ENCODE peak calls at places on chromosomes 1 and 21, in six cellular contexts. One of them, this sample, is unnamed.

GRCh38 chr1:218499021-218499691 is 154.0 kb downstream of the TGFB2 start:
- DNase-seq in HTR-8/SVneo: peak; percentile 53
- DNase-seq in EH: peak; percentile 98
- DNase-seq in T-helper 2 cell: no peak
- DNase-seq in transverse colon: no peak
- DNase-seq in myocyte: peak; percentile 51
- DNase-seq in this sample: no peak

GRCh38 chr1:160315359-160315758 is 27.7 kb downstream of the COPA start:
- DNase-seq in HTR-8/SVneo: no peak
- DNase-seq in EH: no peak
- DNase-seq in T-helper 2 cell: no peak
- DNase-seq in transverse colon: no peak
- DNase-seq in myocyte: no peak
- DNase-seq in this sample: no peak

GRCh38 chr1:2493691-2494322 is 17.7 kb downstream of the PLCH2 start:
- DNase-seq in HTR-8/SVneo: no peak
- DNase-seq in EH: peak; percentile 20
- DNase-seq in T-helper 2 cell: no peak
- DNase-seq in transverse colon: no peak
- DNase-seq in myocyte: no peak
- DNase-seq in this sample: no peak

GRCh38 chr21:26224351-26224750 is 53.8 kb upstream of the APP start:
- DNase-seq in HTR-8/SVneo: no peak
- DNase-seq in EH: no peak
- DNase-seq in T-helper 2 cell: no peak
- DNase-seq in transverse colon: no peak
- DNase-seq in myocyte: no peak
- DNase-seq in this sample: no peak

GRCh38 chr1:172662464-172663109 is 3.7 kb downstream of the FASLG start:
- DNase-seq in HTR-8/SVneo: no peak
- DNase-seq in EH: peak; percentile 90
- DNase-seq in T-helper 2 cell: peak; percentile 95
- DNase-seq in transverse colon: peak; percentile 69
- DNase-seq in myocyte: peak; percentile 18
- DNase-seq in this sample: peak; percentile 85

GRCh38 chr1:119865607-119866006 is 30.7 kb downstream of the ADAM30 start:
- DNase-seq in HTR-8/SVneo: no peak
- DNase-seq in EH: peak; percentile 79
- DNase-seq in T-helper 2 cell: no peak
- DNase-seq in transverse colon: no peak
- DNase-seq in myocyte: no peak
- DNase-seq in this sample: no peak

GRCh38 chr1:207821464-207822045 is 69.7 kb downstream of the CD46 start:
- DNase-seq in HTR-8/SVneo: no peak
- DNase-seq in EH: no peak
- DNase-seq in T-helper 2 cell: no peak
- DNase-seq in transverse colon: no peak
- DNase-seq in myocyte: no peak
- DNase-seq in this sample: no peak

GRCh38 chr1:91689586-91690481 is 189.2 kb downstream of the CDC7 start:
- DNase-seq in HTR-8/SVneo: no peak
- DNase-seq in EH: no peak
- DNase-seq in T-helper 2 cell: peak; percentile 67
- DNase-seq in transverse colon: no peak
- DNase-seq in myocyte: no peak
- DNase-seq in this sample: no peak

GRCh38 chr1:150798509-150798908 is 9.6 kb downstream of the CTSK start:
- DNase-seq in HTR-8/SVneo: no peak
- DNase-seq in EH: peak; percentile 51
- DNase-seq in T-helper 2 cell: no peak
- DNase-seq in transverse colon: no peak
- DNase-seq in myocyte: no peak
- DNase-seq in this sample: no peak

GRCh38 chr1:12708956-12709555 is 6.9 kb upstream of the AADACL3 start:
- DNase-seq in HTR-8/SVneo: no peak
- DNase-seq in EH: peak; percentile 49
- DNase-seq in T-helper 2 cell: no peak
- DNase-seq in transverse colon: no peak
- DNase-seq in myocyte: no peak
- DNase-seq in this sample: no peak

GRCh38 chr1:16915627-16915973 is 6.1 kb upstream of the CROCC start:
- DNase-seq in HTR-8/SVneo: no peak
- DNase-seq in EH: peak; percentile 15
- DNase-seq in T-helper 2 cell: no peak
- DNase-seq in transverse colon: no peak
- DNase-seq in myocyte: no peak
- DNase-seq in this sample: no peak

GRCh38 chr1:40270152-40270834 is 12.3 kb downstream of the ZMPSTE24 start:
- DNase-seq in HTR-8/SVneo: no peak
- DNase-seq in EH: peak; percentile 53
- DNase-seq in T-helper 2 cell: peak; percentile 21
- DNase-seq in transverse colon: no peak
- DNase-seq in myocyte: no peak
- DNase-seq in this sample: no peak

GRCh38 chr1:3465091-3465934 is 10.8 kb downstream of the ARHGEF16 start:
- DNase-seq in HTR-8/SVneo: no peak
- DNase-seq in EH: no peak
- DNase-seq in T-helper 2 cell: no peak
- DNase-seq in transverse colon: no peak
- DNase-seq in myocyte: no peak
- DNase-seq in this sample: no peak

GRCh38 chr1:64171797-64172281 is 31.6 kb upstream of the UBE2U start:
- DNase-seq in HTR-8/SVneo: no peak
- DNase-seq in EH: peak; percentile 63
- DNase-seq in T-helper 2 cell: peak; percentile 2
- DNase-seq in transverse colon: no peak
- DNase-seq in myocyte: no peak
- DNase-seq in this sample: no peak

GRCh38 chr1:231630558-231631205 is 4.1 kb downstream of the DISC1 start:
- DNase-seq in HTR-8/SVneo: no peak
- DNase-seq in EH: peak; percentile 90
- DNase-seq in T-helper 2 cell: no peak
- DNase-seq in transverse colon: no peak
- DNase-seq in myocyte: peak; percentile 58
- DNase-seq in this sample: no peak

GRCh38 chr1:22903113-22903512 is 69.6 kb downstream of the LACTBL1 start:
- DNase-seq in HTR-8/SVneo: no peak
- DNase-seq in EH: peak; percentile 42
- DNase-seq in T-helper 2 cell: no peak
- DNase-seq in transverse colon: no peak
- DNase-seq in myocyte: peak; percentile 49
- DNase-seq in this sample: no peak

GRCh38 chr1:232454487-232454886 is 175.4 kb downstream of the SIPA1L2 start:
- DNase-seq in HTR-8/SVneo: no peak
- DNase-seq in EH: no peak
- DNase-seq in T-helper 2 cell: no peak
- DNase-seq in transverse colon: no peak
- DNase-seq in myocyte: no peak
- DNase-seq in this sample: no peak

GRCh38 chr1:154276797-154277196 is 4.4 kb downstream of the HAX1 start:
- DNase-seq in HTR-8/SVneo: no peak
- DNase-seq in EH: peak; percentile 6
- DNase-seq in T-helper 2 cell: peak; percentile 54
- DNase-seq in transverse colon: no peak
- DNase-seq in myocyte: no peak
- DNase-seq in this sample: peak; percentile 39

GRCh38 chr1:183363967-183364366 is 54.2 kb downstream of the NMNAT2 start:
- DNase-seq in HTR-8/SVneo: no peak
- DNase-seq in EH: no peak
- DNase-seq in T-helper 2 cell: no peak
- DNase-seq in transverse colon: no peak
- DNase-seq in myocyte: no peak
- DNase-seq in this sample: no peak

This sample was measured in CD4-positive, alpha-beta memory T cell.